ENCODE peak calls at places on chromosomes 6 and 20, in four cellular contexts. N is PC-9, L is cardiac muscle cell, R is mesendoderm. I is an unnamed sample.
A peak's percentile ranks its signal among the peaks of the same experiment; 100 is the strongest.

GRCh38 chr6:14968056-14968643 is 277.7 kb upstream of the JARID2 start:
- DNase-seq in N (no peak), L (no peak), R (no peak), I (no peak)

GRCh38 chr6:21327326-21328140 is 266.0 kb upstream of the SOX4 start:
- DNase-seq in N (no peak), L (no peak), R (peak; percentile 82), I (no peak)

GRCh38 chr6:18034798-18035202 is 47.4 kb upstream of the KIF13A start:
- DNase-seq in N (no peak), L (no peak), R (no peak), I (no peak)

GRCh38 chr6:114284281-114284680 is 58.5 kb downstream of the HS3ST5 start:
- DNase-seq in N (no peak), L (no peak), R (no peak), I (no peak)

GRCh38 chr6:35077006-35077712 is 64.0 kb downstream of the TCP11 start:
- DNase-seq in N (no peak), L (no peak), R (peak; percentile 39), I (no peak)

GRCh38 chr6:169251822-169252804 is 1.5 kb downstream of the THBS2 start:
- DNase-seq in N (no peak), L (no peak), R (peak; percentile 42), I (no peak)

GRCh38 chr20:51220293-51220706 is 197.4 kb upstream of the KCNG1 start:
- DNase-seq in N (no peak), L (peak; percentile 32), R (peak; percentile 60), I (no peak)

GRCh38 chr6:116385462-116385807 is 14.7 kb downstream of the DSE start:
- DNase-seq in N (no peak), L (no peak), R (no peak), I (no peak)

GRCh38 chr6:106510090-106510970 is 119.0 kb downstream of the RTN4IP1 start:
- DNase-seq in N (peak; percentile 61), L (peak; percentile 42), R (peak; percentile 53), I (no peak)

GRCh38 chr20:57877131-57877784 is 167.4 kb upstream of the PMEPA1 start:
- DNase-seq in N (no peak), L (peak; percentile 21), R (no peak), I (no peak)

GRCh38 chr6:11442495-11442894 is 95.1 kb upstream of the TMEM170B start:
- DNase-seq in N (no peak), L (no peak), R (no peak), I (no peak)

GRCh38 chr20:62943396-62943795 is 5.4 kb downstream of the GID8 start:
- DNase-seq in N (no peak), L (no peak), R (no peak), I (no peak)

GRCh38 chr6:47665112-47665511 is 33.3 kb upstream of the ADGRF4 start:
- DNase-seq in N (peak; percentile 90), L (no peak), R (no peak), I (no peak)

GRCh38 chr20:38084425-38084951 is 50.9 kb downstream of the RPRD1B start:
- DNase-seq in N (peak; percentile 48), L (peak; percentile 80), R (no peak), I (no peak)

GRCh38 chr6:31580446-31580755 is 1.8 kb downstream of the LTB start:
- DNase-seq in N (no peak), L (no peak), R (no peak), I (no peak)

GRCh38 chr20:58908941-58909340 is 56.4 kb downstream of the GNAS start:
- DNase-seq in N (no peak), L (no peak), R (no peak), I (no peak)

GRCh38 chr6:29633532-29633901 is 534 bp upstream of the GABBR1 start:
- DNase-seq in N (no peak), L (no peak), R (no peak), I (no peak)

GRCh38 chr6:12613819-12614218 is 102.7 kb upstream of the PHACTR1 start:
- DNase-seq in N (no peak), L (no peak), R (no peak), I (no peak)

GRCh38 chr20:1879934-1880333 is 15.3 kb upstream of the SIRPA start:
- DNase-seq in N (no peak), L (no peak), R (no peak), I (no peak)
- H3K4me1 ChIP-seq in N (peaks cover 6% of the 10 kb centered on the region), L (peaks cover 27% of the 10 kb centered on the region), R (no peaks in the 10 kb centered on the region), I (no peaks in the 10 kb centered on the region)

GRCh38 chr6:163390770-163391169 is 23.7 kb upstream of the QKI start:
- DNase-seq in N (no peak), L (no peak), R (no peak), I (no peak)
- H3K4me1 ChIP-seq in N (peaks cover 42% of the 10 kb centered on the region), L (peaks cover 32% of the 10 kb centered on the region), R (no peaks in the 10 kb centered on the region), I (peaks cover 21% of the 10 kb centered on the region)

GRCh38 chr6:33783781-33784520 is 5.0 kb downstream of the LEMD2 start:
- DNase-seq in N (no peak), L (no peak), R (no peak), I (no peak)

GRCh38 chr6:33782561-33782960 is 6.4 kb downstream of the LEMD2 start:
- DNase-seq in N (no peak), L (no peak), R (no peak), I (no peak)

GRCh38 chr6:33779895-33780294 is 9.0 kb downstream of the LEMD2 start:
- DNase-seq in N (no peak), L (no peak), R (no peak), I (no peak)

GRCh38 chr6:33779305-33779704 is 9.6 kb downstream of the LEMD2 start:
- DNase-seq in N (no peak), L (peak; percentile 29), R (peak; percentile 71), I (no peak)

GRCh38 chr6:33781105-33781975 is 7.6 kb downstream of the LEMD2 start:
- DNase-seq in N (peak; percentile 87), L (no peak), R (peak; percentile 96), I (peak; percentile 33)
- H3K4me1 ChIP-seq in N (peaks cover 31% of the 10 kb centered on the region), L (peaks cover 11% of the 10 kb centered on the region), R (peaks cover 32% of the 10 kb centered on the region), I (peaks cover 59% of the 10 kb centered on the region)

DNA sequence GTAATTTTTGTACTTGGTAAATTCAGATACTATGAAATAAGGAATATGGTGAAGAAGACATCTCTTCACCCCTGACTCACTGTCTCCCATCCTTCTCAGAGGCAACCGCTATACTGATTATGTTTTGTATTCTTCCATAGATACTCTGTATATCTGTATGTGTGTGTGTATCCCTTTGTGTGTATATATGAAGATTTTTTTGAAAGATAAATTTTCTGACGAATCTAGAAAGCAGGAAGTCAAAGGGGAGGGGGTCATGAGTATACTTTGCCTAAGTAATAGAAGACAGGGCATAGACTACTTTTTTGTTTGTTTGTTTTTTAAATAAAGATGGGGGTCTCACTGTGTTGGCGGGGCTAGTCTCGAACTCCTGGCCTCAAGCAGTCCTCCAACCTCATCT is 48.2 kb downstream of the TOP1 start:
- DNase-seq in N (no peak), L (no peak), R (no peak), I (no peak)
- H3K4me1 ChIP-seq in N (peaks cover 18% of the 10 kb centered on the region), L (peaks cover 9% of the 10 kb centered on the region), R (peaks cover 5% of the 10 kb centered on the region), I (peaks cover 38% of the 10 kb centered on the region)